ENCODE peak calls at places on chromosomes 6 and 20, in five cellular contexts. C is upper lobe of right lung, H is AG09309, M is mammary epithelial cell, R is GM12864. O is an unnamed sample.

GRCh38 chr6:168163096-168163731 is 84.2 kb upstream of the FRMD1 start:
- DNase-seq in M (no peak), R (no peak), H (peak; percentile 70), C (no peak), O (no peak)

GRCh38 chr6:97674802-97675201 is 391.8 kb upstream of the MMS22L start:
- DNase-seq in M (peak; percentile 0), C (no peak), R (no peak), H (no peak), O (no peak)

GRCh38 chr6:106520711-106521367 is 108.5 kb downstream of the RTN4IP1 start:
- DNase-seq in M (no peak), C (peak; percentile 69), R (peak; percentile 93), H (no peak), O (peak; percentile 97)

GRCh38 chr20:47113362-47114118 is 218.9 kb downstream of the EYA2 start:
- DNase-seq in C (no peak), H (no peak), R (no peak), M (peak; percentile 22), O (no peak)

GRCh38 chr6:30238178-30238795 is 25.1 kb upstream of the TRIM26 start:
- DNase-seq in H (no peak), R (no peak), C (no peak), M (no peak), O (peak; percentile 48)

GRCh38 chr20:34037121-34037520 is 43.4 kb downstream of the RALY start:
- DNase-seq in C (no peak), R (no peak), H (no peak), M (peak; percentile 8), O (no peak)

GRCh38 chr6:166998256-166999144 is 697 bp upstream of the CEP43 start:
- DNase-seq in C (peak; percentile 75), H (no peak), M (peak; percentile 24), R (no peak), O (peak; percentile 35)

GRCh38 chr6:160027076-160027475 is 58.2 kb downstream of the IGF2R start:
- DNase-seq in R (no peak), H (no peak), C (no peak), M (no peak), O (no peak)

GRCh38 chr6:107613980-107614379 is 124.1 kb downstream of the SOBP start:
- DNase-seq in H (no peak), M (no peak), C (no peak), R (no peak), O (no peak)

GRCh38 chr6:6781172-6781876 is 192.8 kb downstream of the LY86 start:
- DNase-seq in C (no peak), M (peak; percentile 79), H (peak; percentile 32), R (no peak), O (no peak)

GRCh38 chr6:157885876-157886275 is 62.8 kb downstream of the SNX9 start:
- DNase-seq in H (no peak), C (no peak), R (no peak), M (no peak), O (no peak)

GRCh38 chr6:138509371-138509770 is 10.1 kb upstream of the NHSL1 start:
- DNase-seq in C (no peak), M (peak; percentile 47), R (no peak), H (no peak), O (peak; percentile 59)

GRCh38 chr6:39952170-39952569 is 17.9 kb upstream of the MOCS1 start:
- DNase-seq in M (no peak), C (no peak), H (peak; percentile 21), R (no peak), O (no peak)

GRCh38 chr20:19890358-19891117 is 126.6 kb upstream of the NAA20 start:
- DNase-seq in M (no peak), R (no peak), H (no peak), C (no peak), O (no peak)

GRCh38 chr6:87728706-87729105 is 26.7 kb upstream of the AKIRIN2 start:
- DNase-seq in R (no peak), C (no peak), M (no peak), H (no peak), O (no peak)

GRCh38 chr20:20207291-20207690 is 155.0 kb downstream of the CFAP61 start:
- DNase-seq in M (no peak), H (no peak), R (no peak), C (no peak), O (no peak)

GRCh38 chr6:90678049-90678779 is 91.3 kb upstream of the MAP3K7 start:
- DNase-seq in M (no peak), C (no peak), R (no peak), H (no peak), O (no peak)

GRCh38 chr6:23696946-23697345 is 429.1 kb upstream of the NRSN1 start:
- DNase-seq in M (no peak), R (no peak), H (no peak), C (no peak), O (no peak)

GRCh38 chr20:61192254-61192950 is 59.7 kb upstream of the CDH4 start:
- DNase-seq in R (no peak), M (no peak), C (no peak), H (no peak), O (no peak)

GRCh38 chr20:61191096-61191495 is 61.0 kb upstream of the CDH4 start:
- DNase-seq in R (no peak), H (no peak), M (no peak), C (no peak), O (no peak)

GRCh38 chr20:61189534-61189933 is 62.5 kb upstream of the CDH4 start:
- DNase-seq in R (no peak), C (no peak), H (no peak), M (no peak), O (no peak)

GRCh38 chr20:61193164-61193563 is 58.9 kb upstream of the CDH4 start:
- DNase-seq in R (no peak), M (no peak), C (no peak), H (no peak), O (no peak)
- TF ChIP-seq CTCF in R (no peak), M (no peak), C (no peak), H (no peak), O (no peak)

DNA sequence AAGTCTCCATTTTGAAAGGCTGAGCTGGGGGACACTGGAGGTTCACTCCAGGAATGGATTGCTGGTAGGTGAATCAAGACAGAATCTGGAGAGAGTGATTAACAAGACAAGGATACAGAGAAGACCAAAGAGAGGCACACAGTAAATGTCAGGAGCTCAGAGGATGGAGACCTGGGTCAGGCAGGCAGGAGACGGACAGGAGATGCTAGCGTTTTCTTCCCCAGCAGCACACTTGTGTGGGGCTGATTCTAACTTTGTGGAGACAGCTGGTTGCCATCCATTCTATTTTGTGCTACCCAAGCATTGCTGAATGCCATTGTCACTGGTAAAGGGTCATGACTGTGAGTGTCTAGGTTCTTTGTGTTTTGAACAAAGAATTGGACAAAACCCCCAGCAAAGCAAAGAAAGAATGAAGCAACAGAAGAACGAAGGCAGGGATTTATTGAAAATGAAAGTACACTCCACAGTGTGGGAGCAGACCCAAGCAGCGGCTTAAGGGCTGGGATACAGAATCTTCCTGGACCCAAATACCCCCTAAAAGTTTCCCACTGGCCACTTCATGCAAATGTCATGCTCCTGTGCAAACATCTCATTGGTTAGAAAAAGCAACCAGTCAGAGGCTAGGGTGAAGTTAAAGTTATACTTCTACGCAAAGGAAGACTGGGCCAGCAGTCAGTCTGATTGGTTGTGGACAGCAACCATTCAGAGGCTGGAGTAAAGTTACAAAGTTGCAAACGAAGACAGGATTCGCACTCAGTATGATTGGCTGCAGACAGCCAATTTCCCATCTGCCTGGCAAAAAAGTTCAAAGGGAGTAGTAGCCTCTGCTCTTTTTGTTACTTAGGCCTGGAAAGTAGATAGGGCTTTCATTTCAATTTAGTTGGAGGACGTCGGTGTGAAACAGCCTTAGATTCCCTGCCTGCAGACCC is 17.5 kb downstream of the PTK7 start:
- DNase-seq in H (peak; percentile 64), R (no peak), M (peak; percentile 78), C (no peak), O (no peak)
- H3K4me3 ChIP-seq in H (no peak overlapping the region), R (no peak overlapping the region), M (peak overlapping the region; percentile 40), C (peak overlapping the region; percentile 35), O (no peak overlapping the region)

GRCh38 chr20:44271915-44272663 is 25.0 kb downstream of the GDAP1L1 start:
- DNase-seq in M (no peak), R (no peak), C (no peak), H (no peak), O (no peak)
- TF ChIP-seq CTCF in M (peak; percentile 19), R (peak; percentile 54), C (peak; percentile 5), H (no peak), O (no peak)

DNA sequence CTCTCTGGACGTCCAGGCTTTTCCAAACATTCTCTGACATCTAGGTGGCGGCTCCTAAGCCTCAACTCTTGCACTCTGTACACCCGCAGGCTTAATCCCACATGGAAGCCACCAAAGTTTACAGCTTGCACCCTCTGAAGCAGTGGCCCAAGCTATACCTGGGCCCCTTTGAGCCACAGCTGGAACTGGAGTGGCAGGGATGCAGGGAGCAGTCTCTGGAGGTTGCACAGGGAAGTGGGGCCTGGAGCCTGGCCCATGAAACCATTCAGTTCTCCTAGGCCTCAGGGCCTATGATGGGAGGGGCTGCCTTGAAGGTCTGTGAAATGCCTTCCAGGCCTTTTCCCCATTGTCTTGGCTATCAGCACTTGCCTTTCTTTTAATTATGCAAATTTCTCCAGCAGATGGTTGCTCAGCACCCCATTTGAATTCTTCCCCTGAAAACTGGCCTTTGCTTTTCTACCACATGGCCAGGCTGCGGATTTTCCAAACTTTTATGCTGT is 64.9 kb downstream of the IRF4 start:
- DNase-seq in H (no peak), M (no peak), R (no peak), C (no peak), O (no peak)
- H3K4me3 ChIP-seq in H (no peak overlapping the region), M (no peak overlapping the region), R (no peak overlapping the region), C (no peak overlapping the region), O (no peak overlapping the region)

GRCh38 chr6:112877134-112878100 is 530.3 kb downstream of the RFPL4B start:
- DNase-seq in H (peak; percentile 89), M (peak; percentile 37), R (no peak), C (no peak), O (no peak)

GRCh38 chr6:112881027-112881426 is 533.9 kb downstream of the RFPL4B start:
- DNase-seq in M (no peak), C (no peak), R (no peak), H (peak; percentile 59), O (peak; percentile 2)

GRCh38 chr6:112881828-112882227 is 534.7 kb downstream of the RFPL4B start:
- DNase-seq in R (no peak), C (no peak), H (peak; percentile 5), M (no peak), O (no peak)

GRCh38 chr6:112882381-112882780 is 535.3 kb downstream of the RFPL4B start:
- DNase-seq in M (no peak), H (no peak), R (no peak), C (no peak), O (no peak)

GRCh38 chr6:112879920-112880413 is 532.8 kb downstream of the RFPL4B start:
- DNase-seq in C (peak; percentile 69), M (no peak), R (no peak), H (no peak), O (peak; percentile 89)
- TF ChIP-seq CTCF in C (no peak), M (no peak), R (no peak), H (no peak), O (peak; percentile 73)

GRCh38 chr6:2353412-2354137 is 108.2 kb upstream of the GMDS start:
- DNase-seq in M (peak; percentile 61), R (peak; percentile 25), H (peak; percentile 41), C (no peak), O (peak; percentile 73)
- H3K4me3 ChIP-seq in M (no peak overlapping the region), R (no peak overlapping the region), H (no peak overlapping the region), C (no peak overlapping the region), O (no peak overlapping the region)

GRCh38 chr6:143742955-143743255 is 65.1 kb downstream of the PHACTR2 start:
- DNase-seq in R (no peak), M (no peak), C (no peak), H (no peak), O (no peak)
- TF ChIP-seq CTCF in R (no peak), M (no peak), C (no peak), H (no peak), O (no peak)